ENCODE peak calls at places on chromosomes 1 and 21, in six cellular contexts. X is heart right ventricle, J is body of pancreas, H is right cardiac atrium, P is heart left ventricle, T is psoas muscle. F is an unnamed sample. For H3K27me3, the result is how much of the 10 kb centered on the place peaks cover.

GRCh38 chr1:234722904-234723588 is 113.1 kb upstream of the IRF2BP2 start:
- DNase-seq in P (no peak), T (peak), H (peak), X (peak), J (peak), F (peak)

GRCh38 chr1:43267818-43268425 is 1.9 kb upstream of the TMEM125 start:
- DNase-seq in T (no peak), P (no peak), J (no peak), X (no peak), H (no peak), F (no peak)

GRCh38 chr1:45643341-45643740 is 19.5 kb upstream of the CCDC17 start:
- DNase-seq in T (no peak), X (no peak), P (no peak), J (no peak), H (no peak), F (no peak)

GRCh38 chr1:64745181-64745985 is 508 bp downstream of the RAVER2 start:
- DNase-seq in H (peak), J (peak), X (peak), T (peak), P (peak), F (no peak)

GRCh38 chr1:108574008-108574407 is 14.1 kb downstream of the EEIG2 start:
- DNase-seq in P (no peak), J (no peak), T (no peak), H (no peak), X (no peak), F (no peak)

GRCh38 chr1:45122724-45123123 is 83.7 kb downstream of the ZSWIM5 start:
- DNase-seq in J (no peak), P (no peak), X (no peak), H (no peak), T (no peak), F (no peak)

GRCh38 chr1:78687315-78687714 is 37.7 kb downstream of the IFI44 start:
- DNase-seq in P (no peak), T (no peak), X (no peak), H (no peak), J (no peak), F (no peak)

GRCh38 chr1:105872761-105873286 is 1183.7 kb upstream of the PRMT6 start:
- DNase-seq in P (no peak), H (no peak), J (no peak), X (no peak), T (no peak), F (no peak)

GRCh38 chr1:167510880-167511279 is 7.4 kb downstream of the CD247 start:
- DNase-seq in H (no peak), J (no peak), T (no peak), P (no peak), X (no peak), F (no peak)

GRCh38 chr1:101406271-101406670 is 169.5 kb downstream of the S1PR1 start:
- DNase-seq in P (no peak), J (no peak), X (no peak), T (no peak), H (no peak), F (no peak)

GRCh38 chr1:195569934-195570333 is 1038.3 kb downstream of the KCNT2 start:
- DNase-seq in P (no peak), X (no peak), H (no peak), T (no peak), J (no peak), F (no peak)

GRCh38 chr1:29450591-29450990 is 214.3 kb downstream of the PTPRU start:
- DNase-seq in J (no peak), T (no peak), X (no peak), H (no peak), P (no peak), F (no peak)

GRCh38 chr1:29455781-29456180 is 219.5 kb downstream of the PTPRU start:
- DNase-seq in T (no peak), X (no peak), P (no peak), H (no peak), J (no peak), F (no peak)

GRCh38 chr1:29454616-29455380 is 218.5 kb downstream of the PTPRU start:
- DNase-seq in X (no peak), J (no peak), H (no peak), P (no peak), T (no peak), F (no peak)

GRCh38 chr1:29453502-29454240 is 217.3 kb downstream of the PTPRU start:
- DNase-seq in P (no peak), T (no peak), J (peak), X (no peak), H (peak), F (no peak)

GRCh38 chr1:29452463-29453230 is 216.3 kb downstream of the PTPRU start:
- DNase-seq in J (no peak), T (no peak), X (no peak), H (no peak), P (no peak), F (no peak)
- H3K27me3 ChIP-seq in J (under half), T (under half), X (under half), H (under half), P (under half), F (under half)

GRCh38 chr1:21161842-21162241 is 14.9 kb downstream of the EIF4G3 start:
- DNase-seq in P (no peak), T (no peak), X (no peak), J (no peak), H (no peak), F (no peak)

GRCh38 chr1:21165076-21165475 is 11.6 kb downstream of the EIF4G3 start:
- DNase-seq in P (no peak), X (no peak), H (no peak), J (no peak), T (no peak), F (no peak)

GRCh38 chr1:21160263-21160662 is 16.4 kb downstream of the EIF4G3 start:
- DNase-seq in P (no peak), J (no peak), X (no peak), H (no peak), T (no peak), F (no peak)

GRCh38 chr1:21164266-21164665 is 12.4 kb downstream of the EIF4G3 start:
- DNase-seq in H (no peak), T (no peak), P (no peak), X (no peak), J (no peak), F (no peak)

GRCh38 chr1:21162740-21163464 is 13.8 kb downstream of the EIF4G3 start:
- DNase-seq in J (no peak), P (no peak), T (no peak), X (no peak), H (no peak), F (no peak)
- H3K4me3 ChIP-seq in J (no peak), P (no peak), T (no peak), X (no peak), H (no peak), F (no peak)

GRCh38 chr1:56576880-56577858 is 2.2 kb downstream of the PLPP3 start:
- DNase-seq in H (no peak), J (peak), X (peak), T (no peak), P (no peak), F (no peak)

GRCh38 chr1:56580771-56581170 is 1.4 kb upstream of the PLPP3 start:
- DNase-seq in T (no peak), X (no peak), J (no peak), P (no peak), H (no peak), F (no peak)

GRCh38 chr1:56578664-56578962 is 750 bp downstream of the PLPP3 start:
- DNase-seq in P (no peak), H (no peak), X (no peak), T (peak), J (no peak), F (no peak)

GRCh38 chr1:56577859-56578663 is 1.3 kb downstream of the PLPP3 start:
- DNase-seq in T (peak), X (peak), J (peak), P (peak), H (peak), F (peak)

DNA sequence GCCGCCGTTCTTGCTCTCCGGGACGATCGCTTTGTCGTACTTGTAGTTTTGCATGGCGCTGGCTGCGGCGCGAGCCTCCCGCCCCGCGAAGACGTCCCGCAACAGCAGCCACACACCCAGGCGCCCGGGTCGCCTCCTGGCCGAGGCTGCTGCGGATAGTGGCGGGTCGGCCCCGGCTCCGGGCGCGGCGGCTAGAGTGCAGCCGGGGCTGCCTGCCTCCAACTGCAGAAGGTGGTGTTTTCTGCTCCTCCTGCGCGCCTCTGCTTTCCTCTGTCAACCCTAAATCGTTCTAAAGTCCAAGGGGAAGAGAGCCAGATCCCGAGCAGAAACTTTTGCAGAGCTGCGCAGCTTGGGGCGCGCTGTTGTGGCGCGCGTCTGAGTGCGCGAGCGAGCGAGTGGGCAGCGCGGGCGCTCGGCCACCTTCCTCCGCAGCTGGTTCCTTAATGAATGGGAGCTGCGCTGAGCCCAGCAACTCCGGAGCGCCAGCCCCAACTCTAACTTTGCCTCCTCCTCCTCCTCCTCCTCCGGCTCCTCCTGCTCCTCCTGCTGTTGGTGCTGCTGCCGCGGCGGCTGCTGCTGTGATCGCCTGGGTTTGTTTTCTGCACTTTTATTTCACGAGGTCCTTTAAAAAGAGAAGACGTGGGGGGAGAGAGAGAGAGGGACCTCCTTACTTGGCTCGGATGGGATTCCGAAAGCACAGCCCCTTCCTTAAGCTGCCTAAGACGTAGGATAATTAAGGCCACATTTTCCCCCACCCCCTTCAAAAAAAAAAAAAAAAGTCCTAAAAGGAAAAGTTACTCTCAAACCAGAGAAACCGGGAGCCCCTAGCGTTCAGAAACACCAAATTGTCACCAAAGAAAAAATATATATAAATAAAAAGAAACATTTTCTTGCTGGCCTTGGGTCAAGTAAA is at the start of gene PLPP3:
- DNase-seq in X (peak), T (peak), J (peak), P (peak), H (peak), F (peak)
- H3K27ac ChIP-seq in X (peak), T (peak), J (peak), P (peak), H (peak), F (peak)

GRCh38 chr1:155131285-155131684 is 3.6 kb downstream of the EFNA1 start:
- DNase-seq in X (no peak), H (peak), J (peak), T (peak), P (no peak), F (no peak)
- H3K27me3 ChIP-seq in X (under half), H (under half), J (under half), T (under half), P (under half), F (under half)

DNA sequence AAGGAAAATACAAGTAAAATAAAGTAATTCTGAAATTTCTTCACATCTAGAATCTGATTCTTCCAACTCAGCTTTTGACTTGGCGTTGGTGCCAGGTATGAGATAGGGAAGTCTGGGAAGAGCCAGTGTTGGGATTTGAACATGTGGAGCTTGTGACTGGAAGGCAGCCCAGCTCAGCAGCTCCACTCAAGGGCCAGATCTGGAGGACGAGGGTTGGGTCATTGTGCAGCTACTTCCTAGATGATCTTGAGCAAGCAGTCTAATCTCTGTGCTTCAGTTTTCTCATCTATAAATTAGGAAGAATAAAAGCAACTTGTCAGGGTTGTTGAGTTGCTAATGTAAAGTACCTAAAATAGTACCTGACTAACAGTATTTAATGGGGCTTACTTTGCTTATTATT is 5.0 kb downstream of the ADARB1 start:
- DNase-seq in P (no peak), J (no peak), H (no peak), T (no peak), X (no peak), F (no peak)
- H3K4me3 ChIP-seq in P (no peak), J (no peak), H (no peak), T (no peak), X (no peak), F (no peak)

GRCh38 chr1:246210751-246211150 is 296.3 kb downstream of the SMYD3 start:
- DNase-seq in T (no peak), J (no peak), X (no peak), H (no peak), P (no peak), F (no peak)
- H3K27ac ChIP-seq in T (no peak), J (no peak), X (no peak), H (no peak), P (no peak), F (no peak)